ENCODE peak calls at places on chromosome 11, in nine cellular contexts. A is NCI-H1092 treated with DMSO at 0.1 percent for 48 hours; E is LHCN-M2; V is GM03348; G is amniotic stem cell; Y is HEK293T; K is activated naive CD8-positive, alpha-beta T cell treated with anti-CD3 and anti-CD28 coated beads, Interleukin-2, amount 10 ng/mL, durations not matched to agents 7 days and 5 days; I is A549; L is EH. S is an unnamed sample.

GRCh38 chr11:34318111-34319037 is 39.4 kb downstream of the ABTB2 start:
- DNase-seq in A (no peak), E (peak; percentile 70), V (peak; percentile 61), G (no peak), Y (no peak), K (no peak), I (peak; percentile 86), L (peak; percentile 61), S (no peak)

GRCh38 chr11:7516488-7516887 is 2.7 kb downstream of the PPFIBP2 start:
- DNase-seq in A (no peak), E (no peak), V (no peak), G (no peak), Y (no peak), K (no peak), I (no peak), L (no peak), S (no peak)

GRCh38 chr11:62707277-62707771 is at the start of the genes BSCL2 and GNG3:
- DNase-seq in A (no peak), E (no peak), V (no peak), G (no peak), Y (no peak), K (no peak), I (peak; percentile 39), L (no peak), S (no peak)

GRCh38 chr11:69603163-69603836 is 37.7 kb upstream of the CCND1 start:
- DNase-seq in A (no peak), E (no peak), V (no peak), G (no peak), Y (no peak), K (no peak), I (no peak), L (no peak), S (no peak)

GRCh38 chr11:46492540-46492939 is 101.0 kb upstream of the CHRM4 start:
- DNase-seq in A (no peak), E (no peak), V (no peak), G (no peak), Y (no peak), K (no peak), I (no peak), L (peak; percentile 35), S (no peak)

GRCh38 chr11:67056640-67057409 is at the start of gene RHOD:
- DNase-seq in A (no peak), E (no peak), V (peak; percentile 66), G (no peak), Y (no peak), K (peak; percentile 61), I (no peak), L (peak; percentile 50), S (no peak)

GRCh38 chr11:10328314-10329090 is 23.6 kb downstream of the ADM start:
- DNase-seq in A (no peak), E (peak; percentile 84), V (peak; percentile 18), G (no peak), Y (no peak), K (no peak), I (no peak), L (peak; percentile 96), S (no peak)

GRCh38 chr11:121741954-121742361 is 289.2 kb upstream of the SORL1-AS1 start:
- DNase-seq in A (no peak), E (no peak), V (peak; percentile 47), G (no peak), Y (no peak), K (no peak), I (no peak), L (peak; percentile 19), S (peak; percentile 80)

GRCh38 chr11:126104420-126104819 is 41.8 kb upstream of the CDON start:
- DNase-seq in A (no peak), E (peak; percentile 73), V (no peak), G (no peak), Y (no peak), K (no peak), I (no peak), L (no peak), S (no peak)

GRCh38 chr11:69974528-69974927 is 103.6 kb upstream of the ANO1 start:
- DNase-seq in A (no peak), E (no peak), V (no peak), G (no peak), Y (no peak), K (no peak), I (no peak), L (no peak), S (no peak)

GRCh38 chr11:3927129-3927796 is 71.8 kb downstream of the STIM1 start:
- DNase-seq in A (no peak), E (no peak), V (no peak), G (no peak), Y (no peak), K (no peak), I (no peak), L (no peak), S (no peak)

GRCh38 chr11:44946268-44946667 is 4.4 kb downstream of the TP53I11 start:
- DNase-seq in A (no peak), E (no peak), V (no peak), G (no peak), Y (no peak), K (no peak), I (no peak), L (no peak), S (peak; percentile 57)

GRCh38 chr11:111347002-111347722 is 31.9 kb downstream of the POU2AF1 start:
- DNase-seq in A (no peak), E (no peak), V (no peak), G (no peak), Y (no peak), K (no peak), I (no peak), L (no peak), S (peak; percentile 47)

GRCh38 chr11:45382133-45382878 is 96.2 kb upstream of the SYT13 start:
- DNase-seq in A (no peak), E (no peak), V (no peak), G (no peak), Y (no peak), K (no peak), I (no peak), L (no peak), S (no peak)

GRCh38 chr11:103652013-103652412 is 384.4 kb upstream of the DDI1 start:
- DNase-seq in A (no peak), E (peak; percentile 32), V (no peak), G (no peak), Y (no peak), K (no peak), I (no peak), L (peak; percentile 91), S (no peak)

GRCh38 chr11:128498846-128499245 is 88.5 kb downstream of the ETS1 start:
- DNase-seq in A (no peak), E (peak; percentile 67), V (no peak), G (no peak), Y (no peak), K (no peak), I (no peak), L (peak; percentile 80), S (no peak)

GRCh38 chr11:77170107-77170506 is 42.1 kb downstream of the MYO7A start:
- DNase-seq in A (no peak), E (no peak), V (no peak), G (no peak), Y (no peak), K (no peak), I (no peak), L (no peak), S (no peak)

GRCh38 chr11:124123587-124123986 is 8.3 kb downstream of the VWA5A start:
- DNase-seq in A (peak; percentile 27), E (no peak), V (no peak), G (no peak), Y (no peak), K (no peak), I (no peak), L (no peak), S (no peak)

GRCh38 chr11:9972917-9973504 is 309.1 kb downstream of the SWAP70 start:
- DNase-seq in A (peak; percentile 20), E (peak; percentile 65), V (peak; percentile 77), G (no peak), Y (peak; percentile 36), K (no peak), I (peak; percentile 63), L (peak; percentile 68), S (peak; percentile 46)

GRCh38 chr11:64164392-64165312 is 1.3 kb downstream of the MACROD1 start:
- DNase-seq in A (no peak), E (peak; percentile 88), V (peak; percentile 35), G (no peak), Y (no peak), K (no peak), I (no peak), L (peak; percentile 33), S (no peak)

S was measured in tibial nerve.